ENCODE peak calls at places on chromosome 4, in ten cellular contexts. U is fibroblast of lung, C is ovary, K is heart right ventricle, W is heart left ventricle, H is AG09319, Q is endothelial cell of umbilical vein, A is fibroblast of pulmonary artery, F is PC-3, I is foreskin fibroblast. V is an unnamed sample.

GRCh38 chr4:133152801-133153526 is 3.9 kb downstream of the PCDH10 start:
- DNase-seq in U (peak), C (no peak), K (no peak), W (no peak), H (no peak), Q (peak), A (peak), F (no peak), I (peak), V (no peak)

GRCh38 chr4:165583341-165583740 is 204.5 kb downstream of the CPE start:
- DNase-seq in U (no peak), C (no peak), K (no peak), W (no peak), H (no peak), Q (peak), A (no peak), F (peak), I (no peak), V (no peak)

GRCh38 chr4:8378776-8379175 is 61.7 kb downstream of the ACOX3 start:
- DNase-seq in U (no peak), C (peak), K (no peak), W (peak), H (no peak), Q (no peak), A (no peak), F (no peak), I (no peak), V (no peak)

GRCh38 chr4:1984406-1985191 is 24.2 kb downstream of the NELFA start:
- DNase-seq in U (no peak), C (no peak), K (no peak), W (no peak), H (no peak), Q (no peak), A (no peak), F (no peak), I (no peak), V (no peak)

GRCh38 chr4:7134737-7135388 is 57.5 kb upstream of the SORCS2 start:
- DNase-seq in U (peak), C (peak), K (no peak), W (peak), H (peak), Q (no peak), A (peak), F (peak), I (peak), V (peak)

GRCh38 chr4:124431663-124432192 is 280.8 kb downstream of the ANKRD50 start:
- DNase-seq in U (peak), C (no peak), K (no peak), W (no peak), H (no peak), Q (peak), A (peak), F (peak), I (peak), V (no peak)

GRCh38 chr4:54098375-54098774 is 1.6 kb upstream of the GSX2 start:
- DNase-seq in U (no peak), C (no peak), K (no peak), W (no peak), H (no peak), Q (no peak), A (no peak), F (no peak), I (no peak), V (no peak)

GRCh38 chr4:25290490-25291067 is 22.0 kb upstream of the ZCCHC4 start:
- DNase-seq in U (no peak), C (no peak), K (no peak), W (no peak), H (no peak), Q (no peak), A (no peak), F (no peak), I (no peak), V (no peak)

GRCh38 chr4:129342820-129343219 is 246.9 kb downstream of the C4orf33 start:
- DNase-seq in U (peak), C (no peak), K (no peak), W (no peak), H (peak), Q (peak), A (peak), F (peak), I (peak), V (no peak)

GRCh38 chr4:102627831-102628523 is 126.8 kb downstream of the NFKB1 start:
- DNase-seq in U (peak), C (no peak), K (no peak), W (no peak), H (no peak), Q (peak), A (peak), F (peak), I (peak), V (no peak)

GRCh38 chr4:102623622-102624021 is 122.5 kb downstream of the NFKB1 start:
- DNase-seq in U (peak), C (no peak), K (no peak), W (no peak), H (no peak), Q (peak), A (peak), F (peak), I (peak), V (no peak)

GRCh38 chr4:102620697-102621497 is 119.7 kb downstream of the NFKB1 start:
- DNase-seq in U (peak), C (no peak), K (no peak), W (no peak), H (peak), Q (peak), A (peak), F (peak), I (peak), V (peak)

GRCh38 chr4:102629686-102630085 is 128.5 kb downstream of the NFKB1 start:
- DNase-seq in U (no peak), C (no peak), K (no peak), W (no peak), H (no peak), Q (no peak), A (no peak), F (no peak), I (no peak), V (no peak)

GRCh38 chr4:102625232-102625930 is 124.2 kb downstream of the NFKB1 start:
- DNase-seq in U (peak), C (peak), K (no peak), W (no peak), H (peak), Q (peak), A (peak), F (peak), I (peak), V (no peak)
- TF ChIP-seq CTCF in U (peak), C (no peak), K (no peak), W (peak), H (peak), Q (no peak), A (peak), F (peak), I (no peak), V (no peak)

DNA sequence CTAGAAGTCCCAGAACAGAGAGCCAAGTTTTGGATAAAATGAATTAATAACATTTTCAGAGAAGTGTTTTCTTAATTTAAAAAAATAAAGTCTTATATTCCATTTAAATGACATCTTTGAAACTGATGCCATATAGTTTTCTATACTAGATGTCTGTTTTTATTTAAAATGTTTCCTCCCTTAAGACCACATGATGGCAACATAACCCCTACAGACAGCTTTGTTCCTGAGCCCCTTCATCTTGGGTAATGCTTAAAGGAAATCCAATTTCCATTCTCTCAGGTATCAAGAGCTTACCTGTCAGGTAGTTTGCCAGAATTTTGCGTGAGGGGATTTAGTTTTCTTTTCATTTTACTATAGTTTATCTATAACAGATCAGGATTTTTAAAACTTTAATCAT is 181.4 kb upstream of the UGT8 start:
- DNase-seq in U (no peak), C (no peak), K (no peak), W (no peak), H (no peak), Q (no peak), A (no peak), F (peak), I (no peak), V (no peak)
- TF ChIP-seq CTCF in U (no peak), C (no peak), K (no peak), W (no peak), H (no peak), Q (no peak), A (no peak), F (peak), I (no peak), V (no peak)

GRCh38 chr4:10736895-10737294 is 52.3 kb upstream of the CLNK start:
- DNase-seq in U (no peak), C (no peak), K (no peak), W (no peak), H (no peak), Q (no peak), A (no peak), F (no peak), I (no peak), V (no peak)
- TF ChIP-seq CTCF in U (no peak), C (no peak), K (no peak), W (no peak), H (no peak), Q (no peak), A (no peak), F (no peak), I (no peak), V (no peak)

GRCh38 chr4:173277340-173277739 is 56.8 kb downstream of the HMGB2 start:
- DNase-seq in U (no peak), C (no peak), K (no peak), W (no peak), H (no peak), Q (no peak), A (no peak), F (no peak), I (no peak), V (no peak)

GRCh38 chr4:173281420-173282333 is 52.5 kb downstream of the HMGB2 start:
- DNase-seq in U (no peak), C (no peak), K (no peak), W (no peak), H (no peak), Q (no peak), A (no peak), F (no peak), I (no peak), V (no peak)

GRCh38 chr4:173284463-173284862 is 49.7 kb downstream of the HMGB2 start:
- DNase-seq in U (no peak), C (no peak), K (no peak), W (no peak), H (no peak), Q (no peak), A (no peak), F (no peak), I (no peak), V (no peak)

GRCh38 chr4:173275150-173275549 is 59.0 kb downstream of the HMGB2 start:
- DNase-seq in U (no peak), C (no peak), K (no peak), W (no peak), H (no peak), Q (no peak), A (no peak), F (no peak), I (no peak), V (no peak)

GRCh38 chr4:173281001-173281400 is 53.2 kb downstream of the HMGB2 start:
- DNase-seq in U (no peak), C (no peak), K (no peak), W (no peak), H (no peak), Q (no peak), A (no peak), F (no peak), I (no peak), V (no peak)
- TF ChIP-seq CTCF in U (no peak), C (no peak), K (no peak), W (no peak), H (no peak), Q (no peak), A (no peak), F (no peak), I (no peak), V (no peak)

DNA sequence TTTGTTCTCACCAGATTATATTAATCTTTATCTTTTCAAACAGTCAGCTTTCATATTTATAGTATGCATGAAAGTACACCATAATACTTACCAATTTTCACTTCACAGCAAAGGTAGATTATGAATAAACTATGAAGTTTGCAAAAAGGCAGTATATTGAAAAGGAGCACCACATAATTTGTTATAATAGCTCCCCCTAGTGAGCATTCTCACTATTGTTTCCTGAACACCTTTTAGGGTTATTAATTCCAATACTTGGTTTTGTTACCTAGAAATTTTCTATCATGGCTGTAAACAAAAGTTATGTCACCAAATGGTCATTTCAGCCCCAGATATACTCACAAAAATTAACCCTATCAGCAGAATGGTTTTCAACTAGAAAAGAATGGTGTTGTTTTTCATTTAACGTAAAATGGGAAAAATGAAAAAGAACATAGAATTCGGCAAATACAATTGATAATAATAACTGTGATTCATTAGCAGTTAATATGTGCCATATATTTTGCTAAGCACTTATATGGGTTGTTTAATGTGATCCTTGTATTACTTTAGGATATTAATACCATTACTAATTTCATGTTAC is 30.2 kb upstream of the NKX6-1 start:
- DNase-seq in U (peak), C (no peak), K (no peak), W (no peak), H (no peak), Q (peak), A (peak), F (peak), I (peak), V (no peak)
- TF ChIP-seq CTCF in U (peak), C (no peak), K (peak), W (peak), H (peak), Q (peak), A (peak), F (peak), I (peak), V (peak)

GRCh38 chr4:56435001-56435747 is at the start of gene PPAT:
- DNase-seq in U (peak), C (peak), K (peak), W (peak), H (peak), Q (peak), A (peak), F (peak), I (peak), V (peak)
- TF ChIP-seq CTCF in U (peak), C (peak), K (peak), W (peak), H (peak), Q (peak), A (peak), F (no peak), I (peak), V (no peak)

DNA sequence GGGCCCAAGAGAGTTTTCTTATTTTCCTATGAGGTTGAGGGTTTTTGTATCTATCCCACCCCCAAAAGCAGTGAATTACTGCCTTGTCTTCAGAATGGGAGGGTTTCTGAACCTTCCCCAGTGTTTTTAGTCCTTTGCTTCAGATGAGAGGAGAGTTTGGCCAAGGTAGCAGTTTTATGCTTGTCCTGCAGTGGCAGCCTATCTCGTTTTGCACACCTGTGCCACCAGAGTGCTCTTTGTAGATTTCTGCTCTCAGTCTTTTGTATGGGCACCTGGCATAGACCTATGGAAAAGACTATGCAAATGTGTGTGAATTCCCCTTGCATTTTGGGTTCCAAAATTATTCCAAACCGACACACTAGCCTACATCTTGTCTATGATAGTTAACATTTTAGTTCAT is 5.8 kb downstream of the TBC1D19 start:
- DNase-seq in U (no peak), C (no peak), K (no peak), W (no peak), H (no peak), Q (no peak), A (no peak), F (peak), I (no peak), V (no peak)
- TF ChIP-seq CTCF in U (no peak), C (no peak), K (no peak), W (no peak), H (no peak), Q (no peak), A (no peak), F (no peak), I (no peak), V (no peak)

GRCh38 chr4:87679449-87680169 is 29.5 kb downstream of the DMP1 start:
- DNase-seq in U (peak), C (peak), K (peak), W (peak), H (peak), Q (peak), A (peak), F (peak), I (peak), V (peak)
- TF ChIP-seq CTCF in U (peak), C (peak), K (peak), W (peak), H (peak), Q (peak), A (peak), F (peak), I (peak), V (peak)

GRCh38 chr4:95156452-95156765 is 392.4 kb downstream of the UNC5C start:
- DNase-seq in U (no peak), C (no peak), K (no peak), W (no peak), H (no peak), Q (no peak), A (no peak), F (no peak), I (no peak), V (no peak)
- TF ChIP-seq CTCF in U (no peak), C (no peak), K (no peak), W (no peak), H (no peak), Q (no peak), A (no peak), F (no peak), I (no peak), V (peak)

V was measured in thyroid gland.